ENCODE peak calls at places on chromosomes 1 and 21, in four cellular contexts. D is endothelial cell of umbilical vein, U is K562, T is A549. L is an unnamed sample.

GRCh38 chr21:31961704-31962103 is 88.9 kb downstream of the HUNK start:
- DNase-seq in D (no peak), U (no peak), T (no peak), L (no peak)

GRCh38 chr1:232239557-232240468 is 390.1 kb downstream of the SIPA1L2 start:
- DNase-seq in D (no peak), U (no peak), T (no peak), L (no peak)

GRCh38 chr1:68228833-68229232 is 3.5 kb downstream of the WLS start:
- DNase-seq in D (peak; percentile 30), U (no peak), T (no peak), L (no peak)

GRCh38 chr1:150065184-150065871 is 2.2 kb upstream of the VPS45 start:
- DNase-seq in D (no peak), U (no peak), T (no peak), L (no peak)

GRCh38 chr1:87203890-87204289 is 124.8 kb upstream of the LMO4 start:
- DNase-seq in D (no peak), U (no peak), T (no peak), L (no peak)

GRCh38 chr1:238409947-238410346 is 519.2 kb upstream of the ZP4 start:
- DNase-seq in D (no peak), U (no peak), T (no peak), L (no peak)

GRCh38 chr1:228983231-228983660 is 248.0 kb downstream of the RHOU start:
- DNase-seq in D (no peak), U (no peak), T (no peak), L (no peak)

GRCh38 chr1:47443530-47444316 is 5.9 kb downstream of the FOXD2 start:
- DNase-seq in D (no peak), U (no peak), T (no peak), L (no peak)

GRCh38 chr1:208455821-208456220 is 211.6 kb upstream of the PLXNA2 start:
- DNase-seq in D (no peak), U (no peak), T (no peak), L (no peak)

GRCh38 chr1:227942021-227942715 is 5.6 kb downstream of the WNT9A start:
- DNase-seq in D (no peak), U (no peak), T (no peak), L (no peak)

GRCh38 chr1:244204004-244204403 is 152.9 kb downstream of the ZBTB18 start:
- DNase-seq in D (no peak), U (no peak), T (no peak), L (no peak)

GRCh38 chr1:161021168-161021958 is 411 bp upstream of the F11R start:
- DNase-seq in D (peak; percentile 84), U (peak; percentile 98), T (peak; percentile 99), L (peak; percentile 87)

GRCh38 chr1:174875306-174875705 is 124.4 kb upstream of the CACYBP start:
- DNase-seq in D (no peak), U (no peak), T (no peak), L (no peak)

GRCh38 chr1:207579436-207579799 is 65.5 kb upstream of the CR1L start:
- DNase-seq in D (peak; percentile 70), U (peak; percentile 62), T (peak; percentile 15), L (peak; percentile 70)

GRCh38 chr1:153848805-153849204 is 73.6 kb downstream of the SLC27A3 start:
- DNase-seq in D (no peak), U (no peak), T (no peak), L (no peak)

GRCh38 chr21:44931137-44931500 is 8.7 kb upstream of the SLX9 start:
- DNase-seq in D (no peak), U (no peak), T (no peak), L (peak; percentile 95)

GRCh38 chr1:109201123-109201703 is 12.5 kb upstream of the SARS1 start:
- DNase-seq in D (peak; percentile 37), U (peak; percentile 92), T (peak; percentile 36), L (peak; percentile 81)

GRCh38 chr1:3471356-3472087 is 17.1 kb downstream of the ARHGEF16 start:
- DNase-seq in D (peak; percentile 35), U (peak; percentile 70), T (peak; percentile 28), L (peak; percentile 74)

GRCh38 chr1:110408488-110408887 is 994 bp upstream of the LAMTOR5 start:
- DNase-seq in D (no peak), U (no peak), T (no peak), L (no peak)

GRCh38 chr1:110407260-110408210 is at the start of gene LAMTOR5:
- DNase-seq in D (peak; percentile 97), U (peak; percentile 85), T (peak; percentile 61), L (peak; percentile 95)

GRCh38 chr1:110411173-110411572 is 3.7 kb upstream of the LAMTOR5 start:
- DNase-seq in D (no peak), U (no peak), T (no peak), L (no peak)

DNA sequence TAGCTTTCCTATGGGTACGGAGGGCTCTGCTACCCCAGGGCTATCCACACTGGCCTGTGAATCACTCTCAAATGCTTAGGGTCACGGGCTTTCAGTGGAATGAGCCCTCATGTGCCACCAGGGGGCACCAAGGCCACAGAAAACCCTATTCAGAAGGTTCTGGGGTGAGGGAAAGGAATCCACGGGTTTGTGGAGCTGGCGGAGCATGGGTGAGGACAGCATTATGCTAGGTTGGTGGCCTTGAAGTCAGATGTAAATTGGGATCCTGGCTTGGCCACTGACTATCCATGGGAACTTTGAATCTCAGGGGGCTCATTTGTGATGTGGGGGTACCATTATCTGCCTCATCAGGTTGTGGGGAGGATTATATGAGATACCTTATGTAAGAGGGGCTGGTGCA is 5.1 kb upstream of the LAMTOR5 start:
- DNase-seq in D (peak; percentile 53), U (peak; percentile 84), T (peak; percentile 57), L (peak; percentile 76)
- H3K4me3 ChIP-seq in D (no peak overlapping the region), U (no peak overlapping the region), T (no peak overlapping the region), L (no peak overlapping the region)

GRCh38 chr1:205840524-205840923 is 9.4 kb downstream of the PM20D1 start:
- DNase-seq in D (no peak), U (no peak), T (no peak), L (no peak)
- TF ChIP-seq MAX in D (no peak), U (no peak), T (no peak), L (no peak)

GRCh38 chr21:38477241-38477640 is 21.0 kb downstream of the ERG start:
- DNase-seq in D (no peak), U (no peak), T (no peak), L (peak; percentile 36)
- TF ChIP-seq MYC in D (no peak), U (no peak), T (no peak), L (no peak)

GRCh38 chr1:8395433-8395866 is 77.5 kb downstream of the SLC45A1 start:
- DNase-seq in D (no peak), U (no peak), T (no peak), L (peak; percentile 75)

GRCh38 chr1:8396912-8397406 is 79.0 kb downstream of the SLC45A1 start:
- DNase-seq in D (peak; percentile 71), U (no peak), T (peak; percentile 36), L (no peak)

GRCh38 chr1:8392522-8392921 is 74.6 kb downstream of the SLC45A1 start:
- DNase-seq in D (no peak), U (no peak), T (no peak), L (no peak)

GRCh38 chr1:8396083-8396911 is 78.4 kb downstream of the SLC45A1 start:
- DNase-seq in D (peak; percentile 50), U (no peak), T (no peak), L (no peak)

GRCh38 chr1:8394456-8395321 is 76.8 kb downstream of the SLC45A1 start:
- DNase-seq in D (peak; percentile 92), U (no peak), T (no peak), L (no peak)
- H3K4me3 ChIP-seq in D (no peak overlapping the region), U (no peak overlapping the region), T (no peak overlapping the region), L (no peak overlapping the region)

DNA sequence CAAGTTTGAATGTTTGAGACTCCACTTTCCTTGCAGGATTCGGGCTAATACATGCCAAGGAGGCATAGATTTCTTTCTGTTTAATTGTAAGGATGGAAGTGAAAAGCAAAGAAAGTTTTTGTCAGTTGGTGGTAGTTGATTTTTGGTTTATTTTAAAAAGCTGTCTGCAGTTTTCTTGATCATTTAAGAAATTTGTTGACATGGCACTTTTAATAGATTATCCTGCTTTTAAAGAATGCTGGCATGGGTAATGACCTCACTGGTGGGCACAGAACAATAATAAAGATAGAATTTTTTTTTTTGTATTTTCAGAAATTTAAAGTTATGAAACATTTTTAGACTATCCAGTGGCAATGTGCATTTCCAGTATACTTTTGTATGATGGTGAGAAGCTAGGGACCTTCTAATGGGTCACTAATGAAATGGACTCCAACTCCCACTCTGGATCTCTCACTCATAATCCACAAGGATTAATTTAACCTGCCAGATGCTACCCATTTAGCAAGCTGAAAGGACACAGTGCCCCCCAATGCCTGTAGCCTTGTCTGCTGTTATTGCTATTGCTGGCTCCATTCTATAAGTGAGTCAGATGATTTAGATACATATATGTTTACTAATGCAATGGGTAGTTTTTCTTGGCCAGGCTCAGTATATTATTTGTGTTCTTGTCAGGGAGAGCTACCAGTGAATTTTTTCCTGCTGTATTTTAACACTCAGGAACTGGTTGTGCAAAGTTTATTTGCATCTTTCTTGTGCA is 190.2 kb upstream of the SGIP1 start:
- DNase-seq in D (peak; percentile 79), U (no peak), T (no peak), L (no peak)
- TF ChIP-seq MAX in D (no peak), U (no peak), T (no peak), L (no peak)

DNA sequence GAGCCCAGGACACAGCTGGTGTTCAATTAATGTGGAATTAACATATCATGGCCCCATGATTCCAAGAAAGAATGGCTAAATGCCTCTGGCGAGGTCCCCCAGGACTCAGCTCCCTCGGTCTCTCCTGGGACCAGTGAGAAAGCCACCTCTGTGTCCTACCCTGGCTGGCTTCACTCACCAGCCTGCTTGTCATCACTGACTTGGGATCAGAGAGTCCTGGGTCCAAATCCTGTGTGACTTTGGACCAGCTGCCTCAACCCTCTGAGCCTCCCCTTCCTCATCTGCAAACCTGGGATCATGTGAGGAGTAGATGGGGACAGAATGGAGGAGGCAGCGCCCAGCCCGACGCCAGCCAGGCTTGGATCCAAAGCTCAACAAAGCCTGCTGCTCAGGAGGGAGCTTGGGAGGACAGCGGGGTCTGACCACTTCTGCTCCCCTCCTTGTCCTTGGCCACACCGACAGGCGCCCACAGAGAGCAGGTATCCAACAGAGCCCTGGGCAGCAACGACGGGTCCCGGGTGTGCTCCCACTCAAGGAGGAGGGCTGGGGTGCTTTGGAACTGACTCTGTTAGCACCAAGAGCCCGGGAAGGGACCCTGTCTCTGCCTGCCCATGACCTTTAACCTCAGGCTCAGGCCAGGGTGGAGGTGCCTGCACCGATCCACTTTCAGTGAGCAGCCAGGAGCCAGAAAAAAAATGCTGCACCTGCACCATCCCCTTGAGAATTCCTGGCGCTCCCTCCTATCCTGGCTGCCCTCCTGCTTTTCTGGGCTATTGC is 3.2 kb downstream of the SH2D5 start:
- DNase-seq in D (no peak), U (no peak), T (no peak), L (no peak)
- TF ChIP-seq MYC in D (no peak), U (no peak), T (no peak), L (no peak)

GRCh38 chr1:203306970-203307541 is 1.7 kb downstream of the BTG2 start:
- DNase-seq in D (peak; percentile 42), U (no peak), T (no peak), L (no peak)

GRCh38 chr1:203306089-203306969 is 1.0 kb downstream of the BTG2 start:
- DNase-seq in D (peak; percentile 83), U (peak; percentile 89), T (peak; percentile 43), L (peak; percentile 30)

GRCh38 chr1:203307690-203308126 is 2.4 kb downstream of the BTG2 start:
- DNase-seq in D (no peak), U (no peak), T (no peak), L (no peak)

GRCh38 chr1:203309115-203309429 is 3.8 kb downstream of the BTG2 start:
- DNase-seq in D (no peak), U (no peak), T (no peak), L (no peak)

GRCh38 chr1:203308205-203309114 is 3.1 kb downstream of the BTG2 start:
- DNase-seq in D (no peak), U (no peak), T (no peak), L (no peak)
- H3K4me3 ChIP-seq in D (peak overlapping the region; percentile 70), U (no peak overlapping the region), T (peak overlapping the region; percentile 0), L (no peak overlapping the region)